ENCODE peak calls at places on chromosomes 1 and 21, in ten cellular contexts. One of them, this sample, is unnamed.

GRCh38 chr1:172894345-172895049 is 156.2 kb downstream of the TNFSF18 start:
- DNase-seq in PC-9: no peak
- DNase-seq in fibroblast of lung: no peak
- DNase-seq in GM23248: no peak
- DNase-seq in hepatocyte: no peak
- DNase-seq in mammary epithelial cell: no peak
- DNase-seq in neural progenitor cell: no peak
- DNase-seq in HepG2: no peak
- DNase-seq in HCT116: no peak
- DNase-seq in GM23338: no peak
- DNase-seq in this sample: no peak

GRCh38 chr1:201570886-201571624 is 32.1 kb downstream of the NAV1 start:
- DNase-seq in PC-9: no peak
- DNase-seq in fibroblast of lung: no peak
- DNase-seq in GM23248: no peak
- DNase-seq in hepatocyte: no peak
- DNase-seq in mammary epithelial cell: no peak
- DNase-seq in neural progenitor cell: no peak
- DNase-seq in HepG2: no peak
- DNase-seq in HCT116: no peak
- DNase-seq in GM23338: no peak
- DNase-seq in this sample: no peak

GRCh38 chr1:67713071-67713806 is 28.2 kb downstream of the GADD45A start:
- DNase-seq in PC-9: peak; percentile 92
- DNase-seq in fibroblast of lung: peak; percentile 84
- DNase-seq in GM23248: peak; percentile 96
- DNase-seq in hepatocyte: peak; percentile 67
- DNase-seq in mammary epithelial cell: peak; percentile 85
- DNase-seq in neural progenitor cell: no peak
- DNase-seq in HepG2: peak; percentile 45
- DNase-seq in HCT116: peak; percentile 86
- DNase-seq in GM23338: no peak
- DNase-seq in this sample: peak; percentile 74

GRCh38 chr1:206422525-206422924 is 47.8 kb upstream of the IKBKE start:
- DNase-seq in PC-9: no peak
- DNase-seq in fibroblast of lung: no peak
- DNase-seq in GM23248: no peak
- DNase-seq in hepatocyte: no peak
- DNase-seq in mammary epithelial cell: no peak
- DNase-seq in neural progenitor cell: no peak
- DNase-seq in HepG2: no peak
- DNase-seq in HCT116: no peak
- DNase-seq in GM23338: no peak
- DNase-seq in this sample: no peak

GRCh38 chr1:197272791-197273190 is 4.7 kb downstream of the CRB1 start:
- DNase-seq in PC-9: no peak
- DNase-seq in fibroblast of lung: no peak
- DNase-seq in GM23248: peak; percentile 20
- DNase-seq in hepatocyte: no peak
- DNase-seq in mammary epithelial cell: peak; percentile 18
- DNase-seq in neural progenitor cell: no peak
- DNase-seq in HepG2: no peak
- DNase-seq in HCT116: no peak
- DNase-seq in GM23338: no peak
- DNase-seq in this sample: peak; percentile 5

GRCh38 chr1:21337010-21337437 is 46.8 kb upstream of the ECE1 start:
- DNase-seq in PC-9: no peak
- DNase-seq in fibroblast of lung: no peak
- DNase-seq in GM23248: no peak
- DNase-seq in hepatocyte: no peak
- DNase-seq in mammary epithelial cell: no peak
- DNase-seq in neural progenitor cell: no peak
- DNase-seq in HepG2: no peak
- DNase-seq in HCT116: no peak
- DNase-seq in GM23338: no peak
- DNase-seq in this sample: no peak

GRCh38 chr1:12454406-12455391 is 163.3 kb downstream of the DHRS3 start:
- DNase-seq in PC-9: peak; percentile 81
- DNase-seq in fibroblast of lung: peak; percentile 52
- DNase-seq in GM23248: peak; percentile 59
- DNase-seq in hepatocyte: no peak
- DNase-seq in mammary epithelial cell: no peak
- DNase-seq in neural progenitor cell: no peak
- DNase-seq in HepG2: no peak
- DNase-seq in HCT116: no peak
- DNase-seq in GM23338: no peak
- DNase-seq in this sample: no peak

GRCh38 chr1:21818661-21819060 is 6.6 kb downstream of the LDLRAD2 start:
- DNase-seq in PC-9: no peak
- DNase-seq in fibroblast of lung: no peak
- DNase-seq in GM23248: peak; percentile 65
- DNase-seq in hepatocyte: peak; percentile 58
- DNase-seq in mammary epithelial cell: no peak
- DNase-seq in neural progenitor cell: peak; percentile 73
- DNase-seq in HepG2: peak; percentile 48
- DNase-seq in HCT116: peak; percentile 12
- DNase-seq in GM23338: peak; percentile 81
- DNase-seq in this sample: peak; percentile 43

DNA sequence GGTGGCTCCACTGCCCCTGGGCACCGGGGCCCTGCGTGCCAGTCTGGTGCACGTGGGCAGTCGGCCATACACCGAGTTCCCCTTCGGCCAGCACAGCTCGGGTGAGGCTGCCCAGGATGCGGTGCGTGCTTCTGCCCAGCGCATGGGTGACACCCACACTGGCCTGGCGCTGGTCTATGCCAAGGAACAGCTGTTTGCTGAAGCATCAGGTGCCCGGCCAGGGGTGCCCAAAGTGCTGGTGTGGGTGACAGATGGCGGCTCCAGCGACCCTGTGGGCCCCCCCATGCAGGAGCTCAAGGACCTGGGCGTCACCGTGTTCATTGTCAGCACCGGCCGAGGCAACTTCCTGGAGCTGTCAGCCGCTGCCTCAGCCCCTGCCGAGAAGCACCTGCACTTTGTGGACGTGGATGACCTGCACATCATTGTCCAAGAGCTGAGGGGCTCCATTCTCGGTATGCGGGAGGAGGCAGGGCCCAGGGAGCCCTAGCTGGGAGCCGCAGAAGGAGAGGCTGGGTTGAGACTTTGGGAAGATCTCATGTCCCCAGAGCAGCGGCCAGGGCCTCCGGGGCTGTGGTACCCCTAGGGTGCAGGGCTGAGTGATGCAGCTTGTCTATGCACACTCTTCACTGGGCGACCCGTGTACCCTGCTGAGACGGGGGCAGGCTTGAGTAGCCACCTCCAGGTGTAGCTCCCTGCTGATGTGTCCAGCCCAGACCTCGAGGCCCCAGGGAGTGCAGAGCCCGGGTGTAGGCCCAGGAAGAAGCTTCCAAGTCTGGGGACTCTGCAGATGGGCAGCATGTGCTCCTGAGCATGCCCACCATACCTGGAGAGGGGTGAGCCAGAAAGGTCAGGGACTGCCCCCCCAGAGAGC is 1.8 kb downstream of the VWA1 start:
- DNase-seq in PC-9: no peak
- DNase-seq in fibroblast of lung: no peak
- DNase-seq in GM23248: no peak
- DNase-seq in hepatocyte: no peak
- DNase-seq in mammary epithelial cell: no peak
- DNase-seq in neural progenitor cell: no peak
- DNase-seq in HepG2: no peak
- DNase-seq in HCT116: no peak
- DNase-seq in GM23338: no peak
- DNase-seq in this sample: no peak
- H3K4me3 ChIP-seq in PC-9: no peak overlapping the region
- H3K4me3 ChIP-seq in fibroblast of lung: no peak overlapping the region
- H3K4me3 ChIP-seq in GM23248: no peak overlapping the region
- H3K4me3 ChIP-seq in hepatocyte: no peak overlapping the region
- H3K4me3 ChIP-seq in mammary epithelial cell: no peak overlapping the region
- H3K4me3 ChIP-seq in neural progenitor cell: no peak overlapping the region
- H3K4me3 ChIP-seq in HepG2: peak overlapping the region; percentile 88
- H3K4me3 ChIP-seq in HCT116: peak overlapping the region; percentile 80
- H3K4me3 ChIP-seq in GM23338: no peak overlapping the region
- H3K4me3 ChIP-seq in this sample: no peak overlapping the region

DNA sequence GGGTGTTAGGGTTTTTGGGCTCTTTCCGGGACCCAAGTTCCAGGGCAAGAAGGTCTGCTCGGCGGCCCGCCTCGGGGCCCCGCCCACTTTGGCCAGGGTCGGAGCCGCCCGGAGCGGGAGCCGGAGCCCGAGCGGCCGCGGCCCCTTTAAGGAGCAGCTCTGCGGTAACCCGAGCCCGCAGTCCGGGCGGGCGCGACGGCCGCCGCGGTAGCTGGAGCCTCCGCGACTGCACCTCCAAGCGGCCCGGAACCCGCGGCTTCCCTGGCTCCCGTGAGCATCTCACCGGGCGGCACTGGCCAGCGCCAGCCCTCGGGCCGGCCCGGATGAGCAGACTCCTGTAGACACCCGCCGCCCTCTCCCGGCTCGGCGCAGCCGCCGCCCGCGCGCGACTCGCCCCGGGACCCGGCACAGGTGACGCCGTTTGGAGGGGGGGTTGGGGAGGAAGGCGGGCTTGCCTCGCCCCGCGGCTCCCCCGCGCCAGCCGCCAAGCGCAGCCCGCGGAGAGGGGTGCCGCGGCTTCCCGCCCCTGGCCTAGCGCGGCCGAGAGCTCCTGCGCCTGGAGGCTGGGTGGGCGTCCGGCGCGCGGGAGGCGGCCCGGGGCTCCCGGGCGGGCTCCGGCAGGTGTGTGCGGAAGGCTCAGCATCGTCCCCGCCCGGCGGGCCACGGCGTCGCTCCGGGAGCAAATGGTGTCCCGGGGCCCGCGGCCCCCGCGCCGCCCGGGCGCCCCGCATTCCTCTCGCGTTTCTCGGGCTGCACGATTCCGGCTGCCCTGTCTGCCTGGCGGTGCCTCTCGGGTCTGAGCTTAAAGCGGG is at the start of gene TLCD4:
- DNase-seq in PC-9: peak; percentile 62
- DNase-seq in fibroblast of lung: peak; percentile 23
- DNase-seq in GM23248: peak; percentile 60
- DNase-seq in hepatocyte: peak; percentile 81
- DNase-seq in mammary epithelial cell: peak; percentile 47
- DNase-seq in neural progenitor cell: peak; percentile 89
- DNase-seq in HepG2: peak; percentile 25
- DNase-seq in HCT116: peak; percentile 35
- DNase-seq in GM23338: peak; percentile 88
- DNase-seq in this sample: peak; percentile 18
- TF ChIP-seq EZH2 in PC-9: no peak
- TF ChIP-seq EZH2 in fibroblast of lung: peak; percentile 53
- TF ChIP-seq EZH2 in GM23248: peak; percentile 26
- TF ChIP-seq EZH2 in hepatocyte: no peak
- TF ChIP-seq EZH2 in mammary epithelial cell: no peak
- TF ChIP-seq EZH2 in neural progenitor cell: peak; percentile 48
- TF ChIP-seq EZH2 in HepG2: no peak
- TF ChIP-seq EZH2 in HCT116: no peak
- TF ChIP-seq EZH2 in GM23338: no peak
- TF ChIP-seq EZH2 in this sample: no peak

GRCh38 chr21:35046223-35046690 is 2.8 kb downstream of the RUNX1 start:
- DNase-seq in PC-9: no peak
- DNase-seq in fibroblast of lung: no peak
- DNase-seq in GM23248: no peak
- DNase-seq in hepatocyte: no peak
- DNase-seq in mammary epithelial cell: no peak
- DNase-seq in neural progenitor cell: no peak
- DNase-seq in HepG2: no peak
- DNase-seq in HCT116: no peak
- DNase-seq in GM23338: no peak
- DNase-seq in this sample: no peak

GRCh38 chr21:35046880-35047229 is 2.2 kb downstream of the RUNX1 start:
- DNase-seq in PC-9: peak; percentile 64
- DNase-seq in fibroblast of lung: no peak
- DNase-seq in GM23248: peak; percentile 72
- DNase-seq in hepatocyte: no peak
- DNase-seq in mammary epithelial cell: no peak
- DNase-seq in neural progenitor cell: no peak
- DNase-seq in HepG2: peak; percentile 5
- DNase-seq in HCT116: no peak
- DNase-seq in GM23338: no peak
- DNase-seq in this sample: no peak

GRCh38 chr21:35044128-35044527 is 5.0 kb downstream of the RUNX1 start:
- DNase-seq in PC-9: no peak
- DNase-seq in fibroblast of lung: no peak
- DNase-seq in GM23248: no peak
- DNase-seq in hepatocyte: no peak
- DNase-seq in mammary epithelial cell: no peak
- DNase-seq in neural progenitor cell: peak; percentile 13
- DNase-seq in HepG2: no peak
- DNase-seq in HCT116: no peak
- DNase-seq in GM23338: no peak
- DNase-seq in this sample: no peak

GRCh38 chr21:35044770-35045538 is 4.1 kb downstream of the RUNX1 start:
- DNase-seq in PC-9: no peak
- DNase-seq in fibroblast of lung: no peak
- DNase-seq in GM23248: no peak
- DNase-seq in hepatocyte: no peak
- DNase-seq in mammary epithelial cell: no peak
- DNase-seq in neural progenitor cell: no peak
- DNase-seq in HepG2: no peak
- DNase-seq in HCT116: no peak
- DNase-seq in GM23338: no peak
- DNase-seq in this sample: no peak

DNA sequence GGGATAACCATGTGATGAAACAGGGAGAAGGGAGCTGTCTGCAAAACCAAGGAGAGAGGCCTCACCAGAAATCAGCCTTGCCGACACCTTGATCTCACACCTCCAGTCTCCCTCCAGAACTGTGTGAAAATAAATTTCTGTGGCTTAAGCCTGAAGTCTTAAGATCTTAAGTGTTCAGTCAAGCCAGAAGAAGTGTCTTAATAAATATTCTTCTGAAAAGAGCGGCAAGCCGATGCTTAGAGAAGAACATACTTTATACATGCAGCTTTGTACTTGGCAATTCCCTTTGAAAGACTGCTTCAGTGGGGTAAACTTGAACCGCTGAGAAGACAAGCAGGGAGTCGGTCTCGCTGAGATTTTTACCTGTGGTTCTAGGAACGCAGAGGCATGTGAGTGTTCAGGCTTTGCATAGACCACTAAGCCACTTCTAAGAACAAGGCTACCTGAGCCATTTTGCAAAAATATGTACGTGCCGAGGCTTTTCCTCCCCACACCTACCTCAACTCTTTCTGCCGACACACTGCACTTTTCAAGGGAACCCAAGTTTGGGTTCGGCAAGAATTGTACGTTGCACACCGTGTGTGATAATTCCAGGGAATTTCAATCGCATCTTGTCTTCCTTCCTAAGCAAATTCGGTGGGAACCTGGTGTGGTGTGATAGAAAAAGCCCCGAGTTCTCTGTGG is 3.4 kb downstream of the RUNX1 start:
- DNase-seq in PC-9: no peak
- DNase-seq in fibroblast of lung: no peak
- DNase-seq in GM23248: no peak
- DNase-seq in hepatocyte: no peak
- DNase-seq in mammary epithelial cell: no peak
- DNase-seq in neural progenitor cell: no peak
- DNase-seq in HepG2: no peak
- DNase-seq in HCT116: no peak
- DNase-seq in GM23338: no peak
- DNase-seq in this sample: no peak
- H3K4me3 ChIP-seq in PC-9: peak overlapping the region; percentile 70
- H3K4me3 ChIP-seq in fibroblast of lung: no peak overlapping the region
- H3K4me3 ChIP-seq in GM23248: no peak overlapping the region
- H3K4me3 ChIP-seq in hepatocyte: no peak overlapping the region
- H3K4me3 ChIP-seq in mammary epithelial cell: no peak overlapping the region
- H3K4me3 ChIP-seq in neural progenitor cell: no peak overlapping the region
- H3K4me3 ChIP-seq in HepG2: no peak overlapping the region
- H3K4me3 ChIP-seq in HCT116: no peak overlapping the region
- H3K4me3 ChIP-seq in GM23338: no peak overlapping the region
- H3K4me3 ChIP-seq in this sample: no peak overlapping the region

DNA sequence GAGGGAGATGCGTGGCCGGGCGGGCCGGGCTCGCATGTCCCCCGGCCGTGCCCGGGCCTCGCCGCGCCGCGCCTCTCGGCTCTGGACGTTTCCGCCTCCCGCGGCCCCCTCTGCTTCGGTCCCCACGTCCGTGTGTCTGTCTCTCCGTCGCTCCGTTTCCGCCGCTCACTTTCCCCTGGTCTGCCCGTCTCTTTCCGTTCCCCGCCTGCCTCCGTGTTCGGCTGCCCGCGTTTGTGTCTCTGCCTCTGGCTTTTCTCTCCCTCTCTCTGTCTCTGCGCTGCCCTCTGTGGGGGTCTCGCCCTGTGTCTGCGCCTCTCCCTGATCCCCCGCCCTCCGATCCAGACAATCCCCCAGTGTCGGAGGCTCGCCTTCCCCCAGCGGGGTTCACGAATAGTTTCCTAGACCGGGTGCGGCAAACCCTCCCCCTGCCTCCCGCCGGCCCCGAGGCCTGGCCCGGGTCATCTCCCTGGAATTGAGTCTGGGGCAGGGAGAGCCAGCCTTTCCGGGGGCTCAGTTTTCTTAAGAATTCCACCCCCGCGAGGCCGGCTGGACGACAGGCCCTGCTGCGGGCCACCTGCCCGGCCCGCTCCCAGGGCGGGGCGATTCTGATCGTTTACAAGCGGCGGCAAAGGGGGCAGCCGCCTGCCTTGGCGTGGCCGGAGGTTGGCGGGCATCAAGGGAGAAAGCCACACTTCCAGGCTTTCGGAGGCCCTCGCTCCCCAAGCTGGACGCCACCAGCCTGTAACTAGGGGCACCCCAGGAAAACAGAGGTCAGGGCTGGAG is 841 bp downstream of the NBL1 start:
- DNase-seq in PC-9: no peak
- DNase-seq in fibroblast of lung: no peak
- DNase-seq in GM23248: peak; percentile 66
- DNase-seq in hepatocyte: peak; percentile 44
- DNase-seq in mammary epithelial cell: no peak
- DNase-seq in neural progenitor cell: peak; percentile 71
- DNase-seq in HepG2: no peak
- DNase-seq in HCT116: no peak
- DNase-seq in GM23338: peak; percentile 63
- DNase-seq in this sample: peak; percentile 41
- TF ChIP-seq EZH2 in PC-9: no peak
- TF ChIP-seq EZH2 in fibroblast of lung: no peak
- TF ChIP-seq EZH2 in GM23248: no peak
- TF ChIP-seq EZH2 in hepatocyte: peak; percentile 50
- TF ChIP-seq EZH2 in mammary epithelial cell: no peak
- TF ChIP-seq EZH2 in neural progenitor cell: peak; percentile 96
- TF ChIP-seq EZH2 in HepG2: peak; percentile 83
- TF ChIP-seq EZH2 in HCT116: no peak
- TF ChIP-seq EZH2 in GM23338: peak; percentile 90
- TF ChIP-seq EZH2 in this sample: no peak

This sample was measured in A673.